ENCODE peak calls at places on chromosomes 11 and 22, in eight cellular contexts. Z is HepG2, K is K562, W is breast epithelium, V is H1, Q is spleen, Y is stomach, F is GM12891. G is an unnamed sample.

GRCh38 chr11:11849127-11849746 is 7.5 kb downstream of the USP47 start:
- DNase-seq in Z (peak; percentile 60), K (peak; percentile 42), Q (peak; percentile 80), V (no peak), Y (peak; percentile 63), W (peak; percentile 43), F (no peak), G (no peak)

GRCh38 chr11:69876013-69876412 is 56.8 kb upstream of the FGF3 start:
- DNase-seq in F (no peak), Q (peak; percentile 50), V (no peak), Y (peak; percentile 18), W (no peak), Z (no peak), K (no peak), G (no peak)

GRCh38 chr11:130070829-130071205 is 1.1 kb downstream of the APLP2 start:
- DNase-seq in V (no peak), W (no peak), K (no peak), Q (peak; percentile 86), Y (no peak), Z (no peak), F (no peak), G (no peak)

GRCh38 chr11:132158091-132158490 is 787.7 kb downstream of the NTM start:
- DNase-seq in K (no peak), F (no peak), W (no peak), Q (no peak), Y (peak; percentile 27), Z (no peak), V (peak; percentile 19), G (no peak)

GRCh38 chr22:48089601-48090331 is 1327.3 kb downstream of the TBC1D22A start:
- DNase-seq in F (no peak), Z (no peak), W (peak; percentile 20), Y (no peak), Q (peak; percentile 79), V (no peak), K (peak; percentile 11), G (no peak)

GRCh38 chr11:132911186-132911585 is 621.1 kb downstream of the OPCML start:
- DNase-seq in W (no peak), V (no peak), Z (no peak), Y (no peak), K (no peak), F (no peak), Q (no peak), G (no peak)

GRCh38 chr11:107468596-107468995 is 11.0 kb upstream of the CWF19L2 start:
- DNase-seq in Y (no peak), Q (no peak), Z (no peak), K (peak; percentile 30), F (no peak), V (no peak), W (no peak), G (no peak)

GRCh38 chr11:26188559-26188958 is 143.4 kb upstream of the ANO3 start:
- DNase-seq in V (no peak), Z (no peak), F (no peak), Q (no peak), W (no peak), Y (no peak), K (no peak), G (no peak)

GRCh38 chr11:131064373-131064991 is 148.2 kb upstream of the SNX19 start:
- DNase-seq in F (peak; percentile 40), Q (no peak), W (peak; percentile 59), V (peak; percentile 82), Z (peak; percentile 42), Y (peak; percentile 39), K (peak; percentile 65), G (peak; percentile 24)

GRCh38 chr22:41380993-41381328 is 781 bp upstream of the TEF start:
- DNase-seq in F (no peak), Q (no peak), Z (peak; percentile 83), W (peak; percentile 87), Y (peak; percentile 77), K (no peak), V (no peak), G (no peak)

GRCh38 chr22:17914474-17914873 is 109.9 kb downstream of the MICAL3 start:
- DNase-seq in Y (no peak), Z (no peak), F (no peak), Q (no peak), K (no peak), V (no peak), W (no peak), G (no peak)

GRCh38 chr22:20267441-20268288 is 453 bp downstream of the RTN4R start:
- DNase-seq in Q (no peak), V (no peak), Z (no peak), F (no peak), K (peak; percentile 73), Y (peak; percentile 27), W (no peak), G (no peak)

GRCh38 chr11:63277345-63277943 is 34.0 kb upstream of the SLC22A25 start:
- DNase-seq in F (peak; percentile 1), V (no peak), Q (no peak), Z (peak; percentile 41), W (no peak), Y (no peak), K (no peak), G (no peak)

GRCh38 chr11:95795627-95796308 is 5.5 kb downstream of the CEP57 start:
- DNase-seq in V (no peak), Z (peak; percentile 13), F (no peak), W (no peak), Y (no peak), K (no peak), Q (no peak), G (no peak)

GRCh38 chr11:82854242-82854641 is 46.0 kb downstream of the PRCP start:
- DNase-seq in Z (no peak), W (no peak), V (no peak), K (no peak), Y (no peak), Q (no peak), F (no peak), G (no peak)

GRCh38 chr11:23564370-23564769 is 704.1 kb upstream of the CCDC179 start:
- DNase-seq in Q (no peak), Y (no peak), W (no peak), F (no peak), V (no peak), Z (no peak), K (no peak), G (no peak)

GRCh38 chr11:32706985-32707736 is 87.3 kb downstream of the CCDC73 start:
- DNase-seq in Q (no peak), V (no peak), Z (peak; percentile 37), Y (no peak), K (no peak), W (no peak), F (peak; percentile 11), G (no peak)

GRCh38 chr11:66081505-66081904 is 11.4 kb downstream of the PACS1 start:
- DNase-seq in Q (peak; percentile 93), V (no peak), W (peak; percentile 91), K (no peak), Y (peak; percentile 78), Z (no peak), F (peak; percentile 42), G (peak; percentile 52)

GRCh38 chr11:131668867-131669780 is 298.7 kb downstream of the NTM start:
- DNase-seq in K (peak; percentile 85), F (peak; percentile 59), V (no peak), Q (no peak), Y (peak; percentile 40), W (no peak), Z (peak; percentile 17), G (peak; percentile 50)

GRCh38 chr11:35050596-35050995 is 88.4 kb upstream of the CD44 start:
- DNase-seq in K (no peak), W (no peak), Y (no peak), Q (no peak), V (no peak), F (no peak), Z (no peak), G (no peak)

GRCh38 chr11:120211522-120212258 is 858 bp downstream of the OAF start:
- DNase-seq in Q (no peak), V (no peak), Y (no peak), Z (no peak), W (no peak), F (no peak), K (no peak), G (no peak)

GRCh38 chr11:76330651-76331050 is 50.3 kb downstream of the THAP12 start:
- DNase-seq in Y (no peak), F (no peak), Q (no peak), Z (no peak), W (no peak), K (no peak), V (no peak), G (no peak)
- TF ChIP-seq POLR2AphosphoS5 in Y (no peak), F (no peak), Q (no peak), Z (no peak), W (no peak), K (no peak), V (no peak), G (no peak)

DNA sequence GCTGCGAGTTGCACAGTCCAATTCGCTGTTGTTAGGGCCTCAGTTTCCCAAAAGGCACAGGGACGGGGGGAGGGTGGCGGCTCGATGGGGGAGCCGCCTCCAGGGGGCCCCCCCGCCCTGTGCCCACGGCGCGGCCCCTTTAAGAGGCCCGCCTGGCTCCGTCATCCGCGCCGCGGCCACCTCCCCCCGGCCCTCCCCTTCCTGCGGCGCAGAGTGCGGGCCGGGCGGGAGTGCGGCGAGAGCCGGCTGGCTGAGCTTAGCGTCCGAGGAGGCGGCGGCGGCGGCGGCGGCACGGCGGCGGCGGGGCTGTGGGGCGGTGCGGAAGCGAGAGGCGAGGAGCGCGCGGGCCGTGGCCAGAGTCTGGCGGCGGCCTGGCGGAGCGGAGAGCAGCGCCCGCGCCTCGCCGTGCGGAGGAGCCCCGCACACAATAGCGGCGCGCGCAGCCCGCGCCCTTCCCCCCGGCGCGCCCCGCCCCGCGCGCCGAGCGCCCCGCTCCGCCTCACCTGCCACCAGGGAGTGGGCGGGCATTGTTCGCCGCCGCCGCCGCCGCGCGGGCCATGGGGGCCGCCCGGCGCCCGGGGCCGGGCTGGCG is at the start of gene BCR:
- DNase-seq in F (peak; percentile 87), Q (peak; percentile 93), W (no peak), Z (no peak), V (no peak), K (peak; percentile 100), Y (peak; percentile 83), G (peak; percentile 67)
- TF ChIP-seq POLR2A in F (no peak), Q (no peak), W (no peak), Z (peak; percentile 69), V (no peak), K (no peak), Y (no peak), G (no peak)

GRCh38 chr11:122085264-122085663 is 30.8 kb downstream of the BLID start:
- DNase-seq in W (no peak), Z (no peak), K (no peak), F (no peak), V (no peak), Q (no peak), Y (no peak), G (no peak)
- TF ChIP-seq POLR2AphosphoS5 in W (no peak), Z (no peak), K (no peak), F (no peak), V (no peak), Q (no peak), Y (no peak), G (no peak)

DNA sequence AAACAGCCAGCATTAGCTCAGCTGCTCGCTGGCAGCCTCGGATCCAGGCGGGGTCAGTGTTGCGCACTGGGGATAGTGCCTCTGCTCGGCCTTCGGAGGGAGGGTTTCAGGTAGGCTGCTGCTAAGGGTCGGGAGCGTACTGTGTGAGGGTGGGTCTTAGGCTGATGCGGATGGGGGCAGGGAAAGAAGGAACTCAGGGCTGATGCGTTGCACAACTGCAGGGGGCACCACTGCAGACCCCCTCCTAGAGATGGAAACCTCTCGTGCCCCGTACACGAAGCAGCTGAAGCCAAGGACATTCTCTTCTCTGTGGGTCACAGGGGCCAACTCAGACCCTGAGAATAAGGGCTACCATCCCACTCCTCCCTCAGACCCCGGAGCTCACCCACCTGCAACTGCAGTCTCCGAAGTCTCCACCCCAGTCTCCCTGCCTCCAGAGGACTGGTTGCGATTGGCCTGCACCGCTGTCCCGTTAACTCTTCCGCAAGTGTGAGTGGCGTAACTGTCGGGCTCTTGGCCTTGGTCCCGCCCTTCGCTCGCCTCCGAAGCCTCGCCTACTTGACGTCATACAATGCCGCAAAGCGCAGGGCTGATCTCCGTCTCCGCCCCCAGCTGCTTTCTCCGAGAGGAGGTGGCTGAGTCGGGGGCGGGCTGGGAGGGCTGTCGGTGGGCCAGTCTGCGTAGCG is at the start of gene KBTBD3:
- DNase-seq in K (peak; percentile 90), Q (peak; percentile 100), W (peak; percentile 98), Z (peak; percentile 98), F (peak; percentile 58), V (peak; percentile 100), Y (peak; percentile 99), G (peak; percentile 60)
- TF ChIP-seq POLR2A in K (no peak), Q (peak; percentile 75), W (peak; percentile 86), Z (peak; percentile 84), F (peak; percentile 77), V (peak; percentile 47), Y (peak; percentile 85), G (peak; percentile 26)